ENCODE peak calls at places on chromosomes 12 and 14, in five cellular contexts. One of them, this sample, is unnamed.

GRCh38 chr12:2785017-2785416 is 9.8 kb upstream of the FKBP4 start:
- DNase-seq in A172: no peak
- DNase-seq in omental fat pad: no peak
- DNase-seq in astrocyte of the cerebellum: no peak
- DNase-seq in AG20443: no peak
- DNase-seq in this sample: no peak

GRCh38 chr14:101973356-101973755 is 9.0 kb downstream of the DYNC1H1 start:
- DNase-seq in astrocyte of the cerebellum: no peak
- DNase-seq in A172: peak; percentile 40
- DNase-seq in omental fat pad: no peak
- DNase-seq in AG20443: no peak
- DNase-seq in this sample: no peak

GRCh38 chr12:56221233-56221756 is 427 bp downstream of the RNF41 start:
- DNase-seq in A172: peak; percentile 64
- DNase-seq in omental fat pad: no peak
- DNase-seq in AG20443: peak; percentile 91
- DNase-seq in astrocyte of the cerebellum: peak; percentile 68
- DNase-seq in this sample: no peak

GRCh38 chr12:113961921-113962710 is 4.0 kb downstream of the RBM19 start:
- DNase-seq in AG20443: peak; percentile 23
- DNase-seq in omental fat pad: no peak
- DNase-seq in astrocyte of the cerebellum: no peak
- DNase-seq in A172: peak; percentile 30
- DNase-seq in this sample: no peak

GRCh38 chr12:24778486-24779304 is 170.2 kb downstream of the BCAT1 start:
- DNase-seq in astrocyte of the cerebellum: peak; percentile 58
- DNase-seq in omental fat pad: no peak
- DNase-seq in AG20443: peak; percentile 14
- DNase-seq in A172: peak; percentile 33
- DNase-seq in this sample: peak; percentile 31

GRCh38 chr14:59032821-59033220 is 155.6 kb upstream of the DAAM1 start:
- DNase-seq in astrocyte of the cerebellum: no peak
- DNase-seq in AG20443: no peak
- DNase-seq in A172: no peak
- DNase-seq in omental fat pad: no peak
- DNase-seq in this sample: no peak

GRCh38 chr14:22839159-22839779 is 2.9 kb downstream of the MMP14 start:
- DNase-seq in AG20443: peak; percentile 18
- DNase-seq in astrocyte of the cerebellum: no peak
- DNase-seq in A172: no peak
- DNase-seq in omental fat pad: no peak
- DNase-seq in this sample: no peak

GRCh38 chr14:101875726-101876268 is 88.6 kb upstream of the DYNC1H1 start:
- DNase-seq in AG20443: no peak
- DNase-seq in omental fat pad: no peak
- DNase-seq in A172: no peak
- DNase-seq in astrocyte of the cerebellum: no peak
- DNase-seq in this sample: no peak

GRCh38 chr12:7460375-7461259 is 16.7 kb upstream of the CD163L1 start:
- DNase-seq in omental fat pad: no peak
- DNase-seq in AG20443: peak; percentile 77
- DNase-seq in A172: peak; percentile 14
- DNase-seq in astrocyte of the cerebellum: peak; percentile 13
- DNase-seq in this sample: peak; percentile 23

GRCh38 chr12:57618966-57619433 is 7.8 kb downstream of the ARHGEF25 start:
- DNase-seq in omental fat pad: no peak
- DNase-seq in astrocyte of the cerebellum: no peak
- DNase-seq in A172: no peak
- DNase-seq in AG20443: no peak
- DNase-seq in this sample: no peak

GRCh38 chr14:38138581-38139138 is 69.0 kb upstream of the SSTR1 start:
- DNase-seq in A172: peak; percentile 53
- DNase-seq in AG20443: no peak
- DNase-seq in omental fat pad: no peak
- DNase-seq in astrocyte of the cerebellum: no peak
- DNase-seq in this sample: no peak

GRCh38 chr14:36502558-36503508 is 17.2 kb downstream of the NKX2-1 start:
- DNase-seq in astrocyte of the cerebellum: no peak
- DNase-seq in omental fat pad: no peak
- DNase-seq in A172: no peak
- DNase-seq in AG20443: no peak
- DNase-seq in this sample: no peak

GRCh38 chr12:126998747-126999285 is 1268.2 kb upstream of the TMEM132C start:
- DNase-seq in astrocyte of the cerebellum: no peak
- DNase-seq in omental fat pad: no peak
- DNase-seq in AG20443: no peak
- DNase-seq in A172: no peak
- DNase-seq in this sample: no peak

GRCh38 chr12:43444940-43445564 is 107.0 kb downstream of the ADAMTS20 start:
- DNase-seq in AG20443: peak; percentile 30
- DNase-seq in A172: peak; percentile 61
- DNase-seq in astrocyte of the cerebellum: peak; percentile 61
- DNase-seq in omental fat pad: peak; percentile 47
- DNase-seq in this sample: peak; percentile 33

GRCh38 chr12:131128556-131128955 is 174.8 kb downstream of the ADGRD1 start:
- DNase-seq in omental fat pad: no peak
- DNase-seq in AG20443: no peak
- DNase-seq in A172: no peak
- DNase-seq in astrocyte of the cerebellum: no peak
- DNase-seq in this sample: no peak

GRCh38 chr12:62210422-62210821 is 49.8 kb upstream of the USP15 start:
- DNase-seq in AG20443: peak; percentile 58
- DNase-seq in A172: peak; percentile 15
- DNase-seq in omental fat pad: no peak
- DNase-seq in astrocyte of the cerebellum: peak; percentile 24
- DNase-seq in this sample: peak; percentile 26

GRCh38 chr14:42510071-42510470 is 903.4 kb downstream of the LRFN5 start:
- DNase-seq in A172: no peak
- DNase-seq in AG20443: no peak
- DNase-seq in omental fat pad: no peak
- DNase-seq in astrocyte of the cerebellum: no peak
- DNase-seq in this sample: no peak

GRCh38 chr12:12018454-12018853 is 52.3 kb upstream of the BCL2L14 start:
- DNase-seq in AG20443: no peak
- DNase-seq in omental fat pad: no peak
- DNase-seq in A172: no peak
- DNase-seq in astrocyte of the cerebellum: no peak
- DNase-seq in this sample: no peak

GRCh38 chr12:3523728-3524127 is 32.7 kb downstream of the PRMT8 start:
- DNase-seq in A172: no peak
- DNase-seq in AG20443: no peak
- DNase-seq in omental fat pad: no peak
- DNase-seq in astrocyte of the cerebellum: no peak
- DNase-seq in this sample: no peak

GRCh38 chr14:26444745-26445144 is 153.1 kb downstream of the NOVA1 start:
- DNase-seq in astrocyte of the cerebellum: peak; percentile 22
- DNase-seq in omental fat pad: no peak
- DNase-seq in A172: peak; percentile 0
- DNase-seq in AG20443: no peak
- DNase-seq in this sample: no peak

GRCh38 chr12:119869720-119870119 is 7.4 kb downstream of the CIT start:
- DNase-seq in A172: peak; percentile 92
- DNase-seq in astrocyte of the cerebellum: peak; percentile 41
- DNase-seq in omental fat pad: no peak
- DNase-seq in AG20443: peak; percentile 91
- DNase-seq in this sample: no peak

GRCh38 chr12:42196728-42197603 is 41.1 kb downstream of the YAF2 start:
- DNase-seq in omental fat pad: no peak
- DNase-seq in AG20443: no peak
- DNase-seq in astrocyte of the cerebellum: no peak
- DNase-seq in A172: no peak
- DNase-seq in this sample: no peak

GRCh38 chr14:63974176-63974575 is 121.4 kb downstream of the SYNE2 start:
- DNase-seq in astrocyte of the cerebellum: no peak
- DNase-seq in A172: no peak
- DNase-seq in AG20443: no peak
- DNase-seq in omental fat pad: no peak
- DNase-seq in this sample: no peak

GRCh38 chr14:61933021-61933420 is 170.8 kb downstream of the SNAPC1 start:
- DNase-seq in AG20443: no peak
- DNase-seq in A172: no peak
- DNase-seq in astrocyte of the cerebellum: no peak
- DNase-seq in omental fat pad: no peak
- DNase-seq in this sample: no peak

GRCh38 chr14:95146079-95146771 is 11.1 kb downstream of the DICER1 start:
- DNase-seq in A172: no peak
- DNase-seq in AG20443: no peak
- DNase-seq in omental fat pad: no peak
- DNase-seq in astrocyte of the cerebellum: no peak
- DNase-seq in this sample: no peak

GRCh38 chr12:30880061-30880460 is 46.5 kb upstream of the TSPAN11 start:
- DNase-seq in omental fat pad: no peak
- DNase-seq in AG20443: no peak
- DNase-seq in A172: no peak
- DNase-seq in astrocyte of the cerebellum: no peak
- DNase-seq in this sample: no peak

GRCh38 chr14:96246535-96246839 is 9.5 kb upstream of the BDKRB1 start:
- DNase-seq in AG20443: peak; percentile 93
- DNase-seq in A172: peak; percentile 94
- DNase-seq in astrocyte of the cerebellum: no peak
- DNase-seq in omental fat pad: no peak
- DNase-seq in this sample: peak; percentile 54

GRCh38 chr14:54509546-54510501 is at the start of gene CGRRF1:
- DNase-seq in omental fat pad: peak; percentile 99
- DNase-seq in AG20443: peak; percentile 99
- DNase-seq in A172: peak; percentile 88
- DNase-seq in astrocyte of the cerebellum: peak; percentile 96
- DNase-seq in this sample: peak; percentile 94

GRCh38 chr12:49692851-49693250 is 14.4 kb downstream of the FMNL3 start:
- DNase-seq in omental fat pad: no peak
- DNase-seq in A172: no peak
- DNase-seq in AG20443: no peak
- DNase-seq in astrocyte of the cerebellum: no peak
- DNase-seq in this sample: no peak

GRCh38 chr14:81169711-81170103 is 51.1 kb downstream of the GTF2A1 start:
- DNase-seq in omental fat pad: no peak
- DNase-seq in A172: no peak
- DNase-seq in astrocyte of the cerebellum: no peak
- DNase-seq in AG20443: peak; percentile 47
- DNase-seq in this sample: no peak

GRCh38 chr12:130714091-130714590 is 2.0 kb downstream of the RIMBP2 start:
- DNase-seq in A172: no peak
- DNase-seq in omental fat pad: no peak
- DNase-seq in AG20443: no peak
- DNase-seq in astrocyte of the cerebellum: no peak
- DNase-seq in this sample: no peak

GRCh38 chr14:92676031-92676430 is 72.4 kb downstream of the LGMN start:
- DNase-seq in astrocyte of the cerebellum: no peak
- DNase-seq in AG20443: no peak
- DNase-seq in omental fat pad: no peak
- DNase-seq in A172: no peak
- DNase-seq in this sample: no peak

GRCh38 chr12:117599849-117600248 is 238.4 kb upstream of the NOS1 start:
- DNase-seq in omental fat pad: no peak
- DNase-seq in AG20443: no peak
- DNase-seq in A172: no peak
- DNase-seq in astrocyte of the cerebellum: no peak
- DNase-seq in this sample: no peak

GRCh38 chr12:65952737-65953209 is 128.5 kb downstream of the HMGA2 start:
- DNase-seq in A172: no peak
- DNase-seq in omental fat pad: no peak
- DNase-seq in AG20443: no peak
- DNase-seq in astrocyte of the cerebellum: no peak
- DNase-seq in this sample: no peak

GRCh38 chr14:54312166-54312801 is 84.5 kb upstream of the CDKN3 start:
- DNase-seq in omental fat pad: no peak
- DNase-seq in AG20443: peak; percentile 88
- DNase-seq in A172: peak; percentile 87
- DNase-seq in astrocyte of the cerebellum: peak; percentile 88
- DNase-seq in this sample: peak; percentile 55

This sample was measured in smooth muscle cell of the brain vasculature.